ENCODE peak calls at places on chromosomes 4 and X, in nine cellular contexts. One of them, this sample, is unnamed.

GRCh38 chr4:95304898-95305297 is 243.9 kb downstream of the UNC5C start:
- DNase-seq in RWPE1: no peak
- DNase-seq in uterus: no peak
- DNase-seq in astrocyte of the hippocampus: peak
- DNase-seq in T-helper 9 cell: no peak
- DNase-seq in germinal center: no peak
- DNase-seq in NCI-H1417: no peak
- DNase-seq in mammary epithelial cell: peak
- DNase-seq in stimulated activated naive CD8-positive, alpha-beta T cell treated with anti-CD3 and anti-CD28 coated beads, Interleukin-15, Interleukin-2, amounts not matched to agents 100 U/mL and 50 U/mL, for 24 hours: no peak
- DNase-seq in this sample: no peak

GRCh38 chr4:96649536-96649935 is 809.6 kb downstream of the PDHA2 start:
- DNase-seq in RWPE1: peak
- DNase-seq in uterus: no peak
- DNase-seq in astrocyte of the hippocampus: peak
- DNase-seq in T-helper 9 cell: no peak
- DNase-seq in germinal center: no peak
- DNase-seq in NCI-H1417: no peak
- DNase-seq in mammary epithelial cell: peak
- DNase-seq in stimulated activated naive CD8-positive, alpha-beta T cell treated with anti-CD3 and anti-CD28 coated beads, Interleukin-15, Interleukin-2, amounts not matched to agents 100 U/mL and 50 U/mL, for 24 hours: no peak
- DNase-seq in this sample: no peak

GRCh38 chr4:6154875-6155274 is 45.5 kb downstream of the JAKMIP1 start:
- DNase-seq in RWPE1: no peak
- DNase-seq in uterus: no peak
- DNase-seq in astrocyte of the hippocampus: no peak
- DNase-seq in T-helper 9 cell: no peak
- DNase-seq in germinal center: no peak
- DNase-seq in NCI-H1417: no peak
- DNase-seq in mammary epithelial cell: no peak
- DNase-seq in stimulated activated naive CD8-positive, alpha-beta T cell treated with anti-CD3 and anti-CD28 coated beads, Interleukin-15, Interleukin-2, amounts not matched to agents 100 U/mL and 50 U/mL, for 24 hours: no peak
- DNase-seq in this sample: no peak

GRCh38 chrX:30060718-30061117 is 154.6 kb upstream of the MAGEB2 start:
- DNase-seq in RWPE1: no peak
- DNase-seq in uterus: no peak
- DNase-seq in astrocyte of the hippocampus: peak
- DNase-seq in T-helper 9 cell: no peak
- DNase-seq in germinal center: no peak
- DNase-seq in NCI-H1417: peak
- DNase-seq in mammary epithelial cell: peak
- DNase-seq in stimulated activated naive CD8-positive, alpha-beta T cell treated with anti-CD3 and anti-CD28 coated beads, Interleukin-15, Interleukin-2, amounts not matched to agents 100 U/mL and 50 U/mL, for 24 hours: no peak
- DNase-seq in this sample: no peak

GRCh38 chrX:14729058-14729457 is 143.8 kb downstream of the FANCB start:
- DNase-seq in RWPE1: no peak
- DNase-seq in uterus: no peak
- DNase-seq in astrocyte of the hippocampus: no peak
- DNase-seq in T-helper 9 cell: no peak
- DNase-seq in germinal center: no peak
- DNase-seq in NCI-H1417: no peak
- DNase-seq in mammary epithelial cell: no peak
- DNase-seq in stimulated activated naive CD8-positive, alpha-beta T cell treated with anti-CD3 and anti-CD28 coated beads, Interleukin-15, Interleukin-2, amounts not matched to agents 100 U/mL and 50 U/mL, for 24 hours: no peak
- DNase-seq in this sample: no peak

GRCh38 chr4:176882201-176882600 is 89.5 kb upstream of the VEGFC start:
- DNase-seq in RWPE1: no peak
- DNase-seq in uterus: no peak
- DNase-seq in astrocyte of the hippocampus: peak
- DNase-seq in T-helper 9 cell: no peak
- DNase-seq in germinal center: no peak
- DNase-seq in NCI-H1417: no peak
- DNase-seq in mammary epithelial cell: no peak
- DNase-seq in stimulated activated naive CD8-positive, alpha-beta T cell treated with anti-CD3 and anti-CD28 coated beads, Interleukin-15, Interleukin-2, amounts not matched to agents 100 U/mL and 50 U/mL, for 24 hours: no peak
- DNase-seq in this sample: no peak

GRCh38 chr4:75916091-75916661 is 13.9 kb upstream of the PPEF2 start:
- DNase-seq in RWPE1: peak
- DNase-seq in uterus: no peak
- DNase-seq in astrocyte of the hippocampus: peak
- DNase-seq in T-helper 9 cell: no peak
- DNase-seq in germinal center: peak
- DNase-seq in NCI-H1417: no peak
- DNase-seq in mammary epithelial cell: peak
- DNase-seq in stimulated activated naive CD8-positive, alpha-beta T cell treated with anti-CD3 and anti-CD28 coated beads, Interleukin-15, Interleukin-2, amounts not matched to agents 100 U/mL and 50 U/mL, for 24 hours: peak
- DNase-seq in this sample: no peak

GRCh38 chr4:5995901-5996623 is 22.2 kb downstream of the C4orf50 start:
- DNase-seq in RWPE1: no peak
- DNase-seq in uterus: no peak
- DNase-seq in astrocyte of the hippocampus: no peak
- DNase-seq in T-helper 9 cell: no peak
- DNase-seq in germinal center: no peak
- DNase-seq in NCI-H1417: no peak
- DNase-seq in mammary epithelial cell: no peak
- DNase-seq in stimulated activated naive CD8-positive, alpha-beta T cell treated with anti-CD3 and anti-CD28 coated beads, Interleukin-15, Interleukin-2, amounts not matched to agents 100 U/mL and 50 U/mL, for 24 hours: no peak
- DNase-seq in this sample: peak

GRCh38 chr4:154743683-154744340 is at the start of gene LRAT:
- DNase-seq in RWPE1: peak
- DNase-seq in uterus: no peak
- DNase-seq in astrocyte of the hippocampus: peak
- DNase-seq in T-helper 9 cell: no peak
- DNase-seq in germinal center: peak
- DNase-seq in NCI-H1417: peak
- DNase-seq in mammary epithelial cell: peak
- DNase-seq in stimulated activated naive CD8-positive, alpha-beta T cell treated with anti-CD3 and anti-CD28 coated beads, Interleukin-15, Interleukin-2, amounts not matched to agents 100 U/mL and 50 U/mL, for 24 hours: peak
- DNase-seq in this sample: peak

GRCh38 chrX:109347618-109348017 is 134.3 kb downstream of the GUCY2F start:
- DNase-seq in RWPE1: peak
- DNase-seq in uterus: no peak
- DNase-seq in astrocyte of the hippocampus: peak
- DNase-seq in T-helper 9 cell: no peak
- DNase-seq in germinal center: no peak
- DNase-seq in NCI-H1417: no peak
- DNase-seq in mammary epithelial cell: peak
- DNase-seq in stimulated activated naive CD8-positive, alpha-beta T cell treated with anti-CD3 and anti-CD28 coated beads, Interleukin-15, Interleukin-2, amounts not matched to agents 100 U/mL and 50 U/mL, for 24 hours: no peak
- DNase-seq in this sample: no peak

GRCh38 chrX:134717698-134718328 is 59.5 kb upstream of the PLAC1 start:
- DNase-seq in RWPE1: no peak
- DNase-seq in uterus: no peak
- DNase-seq in astrocyte of the hippocampus: no peak
- DNase-seq in T-helper 9 cell: no peak
- DNase-seq in germinal center: no peak
- DNase-seq in NCI-H1417: no peak
- DNase-seq in mammary epithelial cell: peak
- DNase-seq in stimulated activated naive CD8-positive, alpha-beta T cell treated with anti-CD3 and anti-CD28 coated beads, Interleukin-15, Interleukin-2, amounts not matched to agents 100 U/mL and 50 U/mL, for 24 hours: peak
- DNase-seq in this sample: no peak

GRCh38 chrX:17584248-17584681 is 153.0 kb upstream of the SCML1 start:
- DNase-seq in RWPE1: no peak
- DNase-seq in uterus: no peak
- DNase-seq in astrocyte of the hippocampus: peak
- DNase-seq in T-helper 9 cell: no peak
- DNase-seq in germinal center: no peak
- DNase-seq in NCI-H1417: no peak
- DNase-seq in mammary epithelial cell: no peak
- DNase-seq in stimulated activated naive CD8-positive, alpha-beta T cell treated with anti-CD3 and anti-CD28 coated beads, Interleukin-15, Interleukin-2, amounts not matched to agents 100 U/mL and 50 U/mL, for 24 hours: no peak
- DNase-seq in this sample: no peak

GRCh38 chrX:69154051-69154450 is 11.2 kb downstream of the PJA1 start:
- DNase-seq in RWPE1: no peak
- DNase-seq in uterus: no peak
- DNase-seq in astrocyte of the hippocampus: no peak
- DNase-seq in T-helper 9 cell: no peak
- DNase-seq in germinal center: no peak
- DNase-seq in NCI-H1417: no peak
- DNase-seq in mammary epithelial cell: no peak
- DNase-seq in stimulated activated naive CD8-positive, alpha-beta T cell treated with anti-CD3 and anti-CD28 coated beads, Interleukin-15, Interleukin-2, amounts not matched to agents 100 U/mL and 50 U/mL, for 24 hours: no peak
- DNase-seq in this sample: no peak

GRCh38 chrX:129983575-129984131 is 1.2 kb downstream of the BCORL1 start:
- DNase-seq in RWPE1: no peak
- DNase-seq in uterus: peak
- DNase-seq in astrocyte of the hippocampus: peak
- DNase-seq in T-helper 9 cell: no peak
- DNase-seq in germinal center: peak
- DNase-seq in NCI-H1417: peak
- DNase-seq in mammary epithelial cell: no peak
- DNase-seq in stimulated activated naive CD8-positive, alpha-beta T cell treated with anti-CD3 and anti-CD28 coated beads, Interleukin-15, Interleukin-2, amounts not matched to agents 100 U/mL and 50 U/mL, for 24 hours: peak
- DNase-seq in this sample: peak

GRCh38 chr4:140609548-140610425 is 41.0 kb upstream of the UCP1 start:
- DNase-seq in RWPE1: peak
- DNase-seq in uterus: no peak
- DNase-seq in astrocyte of the hippocampus: peak
- DNase-seq in T-helper 9 cell: no peak
- DNase-seq in germinal center: peak
- DNase-seq in NCI-H1417: peak
- DNase-seq in mammary epithelial cell: peak
- DNase-seq in stimulated activated naive CD8-positive, alpha-beta T cell treated with anti-CD3 and anti-CD28 coated beads, Interleukin-15, Interleukin-2, amounts not matched to agents 100 U/mL and 50 U/mL, for 24 hours: no peak
- DNase-seq in this sample: no peak

This sample was measured in sigmoid colon.